ENCODE peak calls at places on chromosomes 5 and 9, in ten cellular contexts. O, P, T, X, D, A, N, E, G and C are unnamed samples. For H3K4me1, the result is how much of the 10 kb centered on the place peaks cover.

GRCh38 chr5:6315580-6315979 is 62.8 kb downstream of the MED10 start:
- DNase-seq in O (no peak), P (no peak), T (no peak), X (no peak), D (no peak), A (no peak), N (no peak), E (no peak), G (no peak), C (no peak)

GRCh38 chr9:32331240-32331639 is 53.2 kb upstream of the ACO1 start:
- DNase-seq in O (no peak), P (no peak), T (no peak), X (no peak), D (no peak), A (no peak), N (no peak), E (no peak), G (no peak), C (no peak)

GRCh38 chr5:102799017-102799416 is 43.9 kb downstream of the PAM start:
- DNase-seq in O (no peak), P (no peak), T (no peak), X (no peak), D (no peak), A (no peak), N (no peak), E (no peak), G (no peak), C (no peak)

GRCh38 chr5:99104538-99105132 is 175.8 kb upstream of the CHD1 start:
- DNase-seq in O (no peak), P (peak), T (no peak), X (no peak), D (peak), A (no peak), N (no peak), E (peak), G (peak), C (no peak)

GRCh38 chr9:98596486-98596885 is 112.2 kb downstream of the GABBR2 start:
- DNase-seq in O (no peak), P (no peak), T (no peak), X (no peak), D (no peak), A (no peak), N (no peak), E (no peak), G (no peak), C (no peak)

GRCh38 chr9:129885018-129885669 is 49.9 kb downstream of the USP20 start:
- DNase-seq in O (no peak), P (no peak), T (peak), X (peak), D (no peak), A (peak), N (no peak), E (peak), G (no peak), C (peak)

GRCh38 chr9:137611623-137612609 is 6.4 kb downstream of the ARRDC1 start:
- DNase-seq in O (peak), P (peak), T (no peak), X (no peak), D (peak), A (no peak), N (no peak), E (peak), G (no peak), C (peak)

GRCh38 chr5:156174225-156174624 is 152.7 kb upstream of the SGCD start:
- DNase-seq in O (no peak), P (no peak), T (no peak), X (no peak), D (no peak), A (no peak), N (no peak), E (no peak), G (no peak), C (no peak)

GRCh38 chr5:1704266-1704665 is 95.4 kb downstream of the MRPL36 start:
- DNase-seq in O (no peak), P (no peak), T (no peak), X (no peak), D (no peak), A (no peak), N (no peak), E (no peak), G (no peak), C (no peak)

GRCh38 chr9:124280176-124280691 is 22.5 kb downstream of the NEK6 start:
- DNase-seq in O (no peak), P (peak), T (peak), X (no peak), D (no peak), A (no peak), N (no peak), E (no peak), G (no peak), C (no peak)

GRCh38 chr5:173451031-173451430 is 122.8 kb upstream of the STC2 start:
- DNase-seq in O (no peak), P (peak), T (no peak), X (peak), D (peak), A (no peak), N (no peak), E (no peak), G (no peak), C (no peak)

GRCh38 chr9:130858734-130859705 is 24.0 kb downstream of the ABL1 start:
- DNase-seq in O (peak), P (no peak), T (no peak), X (no peak), D (no peak), A (no peak), N (no peak), E (no peak), G (no peak), C (no peak)

GRCh38 chr9:124449381-124450151 is 685 bp upstream of the ADGRD2 start:
- DNase-seq in O (no peak), P (no peak), T (no peak), X (no peak), D (peak), A (no peak), N (no peak), E (no peak), G (no peak), C (no peak)

GRCh38 chr5:145983461-145983860 is 47.1 kb downstream of the SH3RF2 start:
- DNase-seq in O (no peak), P (no peak), T (peak), X (no peak), D (no peak), A (no peak), N (peak), E (no peak), G (no peak), C (no peak)

GRCh38 chr9:33415152-33416038 is 13.0 kb upstream of the AQP7 start:
- DNase-seq in O (peak), P (peak), T (peak), X (peak), D (peak), A (peak), N (peak), E (peak), G (peak), C (peak)

GRCh38 chr5:65928341-65928752 is 2.0 kb downstream of the ERBIN start:
- DNase-seq in O (no peak), P (no peak), T (no peak), X (no peak), D (no peak), A (no peak), N (no peak), E (peak), G (no peak), C (no peak)

GRCh38 chr9:132409828-132410528 is at the start of gene CFAP77:
- DNase-seq in O (peak), P (peak), T (peak), X (peak), D (peak), A (peak), N (peak), E (peak), G (peak), C (peak)

GRCh38 chr5:142499591-142500384 is 175.0 kb upstream of the SPRY4 start:
- DNase-seq in O (no peak), P (peak), T (no peak), X (no peak), D (no peak), A (no peak), N (no peak), E (peak), G (no peak), C (no peak)

GRCh38 chr5:142506756-142507155 is 179.1 kb downstream of the FGF1 start:
- DNase-seq in O (no peak), P (no peak), T (no peak), X (no peak), D (no peak), A (no peak), N (no peak), E (no peak), G (no peak), C (no peak)

GRCh38 chr5:142506046-142506445 is 179.8 kb downstream of the FGF1 start:
- DNase-seq in O (no peak), P (no peak), T (no peak), X (no peak), D (no peak), A (no peak), N (no peak), E (no peak), G (no peak), C (no peak)

GRCh38 chr5:142500506-142500905 is 175.7 kb upstream of the SPRY4 start:
- DNase-seq in O (no peak), P (no peak), T (no peak), X (no peak), D (no peak), A (no peak), N (no peak), E (no peak), G (no peak), C (no peak)

DNA sequence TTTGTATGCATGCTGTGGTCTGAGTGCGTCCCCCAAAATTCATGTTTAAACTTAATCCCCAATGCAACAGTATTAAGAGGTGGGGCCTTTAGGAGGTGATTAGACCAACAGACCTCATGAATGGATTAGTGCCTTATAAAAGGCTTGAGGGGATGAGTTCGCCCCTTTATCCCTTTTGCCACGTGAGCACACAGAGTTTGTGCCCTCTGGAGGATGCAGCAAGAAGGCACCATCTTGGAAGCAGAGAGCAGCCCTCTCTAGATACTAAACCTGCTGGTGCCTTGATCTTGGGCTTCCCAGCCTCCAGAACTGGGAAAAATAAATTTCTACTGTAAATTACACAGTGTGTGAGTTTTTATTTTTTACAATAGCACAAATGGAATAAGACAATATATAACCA is 177.1 kb upstream of the SPRY4 start:
- DNase-seq in O (no peak), P (no peak), T (no peak), X (no peak), D (no peak), A (no peak), N (no peak), E (no peak), G (no peak), C (no peak)
- H3K4me1 ChIP-seq in O (under half), P (under half), T (under half), X (under half), D (under half), A (under half), N (under half), E (under half), G (under half), C (under half)

DNA sequence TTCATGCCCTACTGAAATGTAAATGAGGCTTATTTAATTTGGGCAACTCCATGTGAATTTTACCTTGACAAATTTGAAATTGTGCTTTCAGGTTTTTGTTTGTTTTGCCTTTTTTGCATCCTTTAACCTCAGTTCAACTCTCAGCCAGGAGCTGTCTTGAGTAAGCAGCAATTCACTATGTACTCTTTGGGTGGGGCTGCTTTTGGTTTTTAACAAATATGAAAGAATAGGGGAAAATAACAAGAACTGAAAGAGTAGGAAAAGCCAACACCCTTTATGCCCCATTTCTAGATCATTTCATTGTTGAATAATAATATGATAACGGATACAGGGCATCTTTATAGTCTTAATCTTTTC is 192.0 kb downstream of the ARHGAP26 start:
- DNase-seq in O (no peak), P (no peak), T (no peak), X (no peak), D (peak), A (no peak), N (no peak), E (no peak), G (no peak), C (no peak)
- H3K4me1 ChIP-seq in O (under half), P (under half), T (under half), X (under half), D (half or more), A (under half), N (half or more), E (under half), G (under half), C (under half)

DNA sequence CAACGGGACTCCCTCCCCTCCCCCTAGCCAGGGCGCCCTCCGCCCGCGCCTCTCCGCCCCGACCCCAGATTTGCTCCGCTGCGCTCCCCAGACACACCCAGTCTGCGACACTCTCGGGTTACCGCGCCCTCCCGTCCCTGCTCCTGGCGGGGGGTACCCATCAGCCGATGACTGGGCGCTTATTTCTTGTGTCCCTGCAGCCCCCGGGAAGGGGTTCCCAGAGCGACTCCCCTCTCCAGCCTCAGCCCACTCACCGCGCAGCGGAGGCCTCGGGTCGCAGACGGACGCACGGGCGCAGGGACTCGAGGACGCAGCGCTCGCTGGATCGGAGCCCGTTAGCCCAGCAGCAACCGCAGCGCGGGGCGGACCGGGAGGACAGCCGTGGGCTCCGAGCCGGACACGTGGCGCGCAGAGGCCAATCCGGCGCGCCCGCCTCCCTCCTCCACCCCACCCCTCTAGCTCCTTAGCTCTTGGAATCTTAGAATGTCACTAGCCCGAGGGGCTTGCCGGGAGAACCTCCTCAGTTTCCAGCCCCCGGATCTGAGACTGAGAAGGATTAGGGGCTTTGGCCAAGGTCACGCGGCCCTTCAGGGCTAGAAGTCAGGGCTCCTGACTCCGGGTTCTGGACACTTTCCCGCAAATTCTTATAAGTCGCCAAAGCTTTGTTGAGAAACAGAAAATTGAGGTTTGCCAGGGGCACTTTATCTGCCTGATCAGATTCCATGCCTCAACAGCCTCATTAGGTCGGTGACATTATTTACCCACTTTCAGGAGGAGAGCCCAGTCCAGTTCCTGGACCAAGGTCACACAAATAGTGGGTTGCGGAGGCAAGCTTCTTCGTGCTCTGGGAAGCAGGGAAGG is at the start of gene ANXA6:
- DNase-seq in O (peak), P (peak), T (peak), X (peak), D (peak), A (peak), N (peak), E (peak), G (peak), C (peak)
- H3K4me1 ChIP-seq in O (under half), P (under half), T (under half), X (under half), D (under half), A (half or more), N (half or more), E (under half), G (under half), C (under half)

GRCh38 chr9:68498816-68499215 is 41.9 kb downstream of the TMEM252 start:
- DNase-seq in O (no peak), P (no peak), T (no peak), X (no peak), D (no peak), A (no peak), N (no peak), E (no peak), G (no peak), C (no peak)
- H3K4me1 ChIP-seq in O (under half), P (under half), T (under half), X (under half), D (under half), A (under half), N (half or more), E (under half), G (under half), C (under half)